ENCODE peak calls at places on chromosomes 16 and 17, in five cellular contexts. E, V, O, I and S are unnamed samples. For H3K4me1, the result is how much of the 10 kb centered on the place peaks cover.

GRCh38 chr17:46962374-46962790 is 16.7 kb downstream of the RPRML start:
- DNase-seq in V (no peak), O (no peak), I (no peak), E (peak), S (no peak)

GRCh38 chr16:56614549-56614991 is 6.2 kb downstream of the MT2A start:
- DNase-seq in E (peak), V (no peak), I (peak), O (no peak), S (no peak)

GRCh38 chr16:79286646-79287423 is 313.7 kb downstream of the MAF start:
- DNase-seq in E (no peak), I (no peak), V (peak), O (peak), S (no peak)

GRCh38 chr17:40608061-40608581 is 39.5 kb downstream of the SMARCE1 start:
- DNase-seq in O (no peak), V (no peak), I (no peak), E (no peak), S (no peak)

GRCh38 chr17:80960797-80961452 is 30.7 kb upstream of the CHMP6 start:
- DNase-seq in V (no peak), O (no peak), I (no peak), E (no peak), S (no peak)

GRCh38 chr16:56588781-56589140 is 567 bp upstream of the MT3 start:
- DNase-seq in E (no peak), V (no peak), O (no peak), I (no peak), S (no peak)

GRCh38 chr16:73226675-73227074 is 178.7 kb upstream of the ZFHX3 start:
- DNase-seq in V (no peak), E (no peak), O (no peak), I (no peak), S (no peak)

GRCh38 chr17:8719291-8720246 is 25.1 kb downstream of the CCDC42 start:
- DNase-seq in E (peak), I (no peak), V (no peak), O (no peak), S (no peak)

GRCh38 chr16:16143038-16143763 is 80.1 kb downstream of the ABCC6 start:
- DNase-seq in E (no peak), V (no peak), O (peak), I (peak), S (no peak)

GRCh38 chr16:24970708-24971107 is 44.5 kb downstream of the ARHGAP17 start:
- DNase-seq in I (no peak), E (no peak), O (no peak), V (no peak), S (no peak)

GRCh38 chr16:48176635-48177408 is 21.0 kb upstream of the ABCC12 start:
- DNase-seq in V (no peak), O (no peak), I (no peak), E (no peak), S (no peak)

GRCh38 chr16:86680137-86680536 is 101.8 kb downstream of the FOXL1 start:
- DNase-seq in V (no peak), E (peak), O (no peak), I (no peak), S (no peak)

GRCh38 chr16:84281077-84281476 is 13.6 kb upstream of the WFDC1 start:
- DNase-seq in I (peak), E (peak), O (no peak), V (no peak), S (no peak)

GRCh38 chr16:82046941-82047340 is 11.9 kb downstream of the HSD17B2 start:
- DNase-seq in O (no peak), V (no peak), E (no peak), I (no peak), S (no peak)

GRCh38 chr16:55444754-55445485 is 34.1 kb upstream of the MMP2 start:
- DNase-seq in O (peak), V (peak), E (no peak), I (no peak), S (no peak)

GRCh38 chr17:50593321-50593720 is 32.8 kb downstream of the CACNA1G start:
- DNase-seq in O (peak), V (no peak), E (no peak), I (no peak), S (peak)

GRCh38 chr16:81873843-81874752 is 95.0 kb downstream of the PLCG2 start:
- DNase-seq in I (peak), O (peak), E (peak), V (peak), S (no peak)

GRCh38 chr17:77327566-77328463 is 187.0 kb downstream of the SEC14L1 start:
- DNase-seq in I (no peak), E (no peak), O (no peak), V (no peak), S (peak)

GRCh38 chr17:5772720-5773119 is 188.4 kb upstream of the NLRP1 start:
- DNase-seq in I (no peak), O (no peak), E (peak), V (no peak), S (no peak)

GRCh38 chr16:65884018-65884417 is 482.5 kb upstream of the CDH5 start:
- DNase-seq in I (no peak), E (peak), V (no peak), O (no peak), S (no peak)

GRCh38 chr17:77218902-77219301 is 78.1 kb downstream of the SEC14L1 start:
- DNase-seq in E (no peak), V (no peak), O (no peak), I (no peak), S (no peak)

GRCh38 chr17:29722411-29723198 is 99.9 kb upstream of the CORO6 start:
- DNase-seq in V (peak), E (peak), I (no peak), O (peak), S (peak)

GRCh38 chr17:34721326-34721725 is 141.9 kb downstream of the TMEM132E start:
- DNase-seq in V (no peak), E (no peak), I (no peak), O (peak), S (no peak)

GRCh38 chr17:63832455-63832854 is 5.0 kb upstream of the FTSJ3 start:
- DNase-seq in I (no peak), E (no peak), V (no peak), O (no peak), S (no peak)

GRCh38 chr16:20023190-20023589 is 50.5 kb downstream of the GPR139 start:
- DNase-seq in E (peak), O (no peak), V (no peak), I (peak), S (no peak)

GRCh38 chr16:72137380-72138063 is 34.4 kb downstream of the PMFBP1 start:
- DNase-seq in E (no peak), O (no peak), I (no peak), V (no peak), S (no peak)

DNA sequence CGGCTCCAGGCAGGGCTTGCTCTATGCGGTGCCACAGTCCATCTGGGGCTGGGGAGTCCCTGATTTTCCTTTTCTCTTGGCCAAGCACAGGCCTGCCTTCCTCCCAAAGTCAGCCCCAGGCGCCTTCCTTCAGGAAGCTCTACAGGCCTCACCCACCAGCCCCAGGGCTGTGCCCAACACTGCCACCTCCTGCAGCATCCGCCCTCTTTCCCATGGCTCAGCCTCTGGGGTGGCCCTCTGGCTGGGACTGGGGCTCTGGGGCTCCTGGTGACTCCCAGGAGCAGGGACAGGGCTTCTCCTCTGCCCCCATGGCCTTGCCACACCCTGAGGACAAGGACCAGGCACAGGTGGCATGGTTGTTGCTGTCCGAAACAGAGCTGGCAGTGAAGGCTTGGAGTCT is 817 bp downstream of the ITGB4 start:
- DNase-seq in E (no peak), I (no peak), V (no peak), O (no peak), S (no peak)
- H3K4me3 ChIP-seq in E (no peak), I (peak), V (peak), O (no peak), S (peak)

GRCh38 chr16:1181715-1182671 is 29.1 kb downstream of the CACNA1H start:
- DNase-seq in I (peak), V (no peak), O (peak), E (peak), S (peak)

GRCh38 chr16:1183235-1183907 is 30.5 kb downstream of the CACNA1H start:
- DNase-seq in E (peak), O (peak), I (peak), V (no peak), S (no peak)

GRCh38 chr16:1178295-1178910 is 25.5 kb downstream of the CACNA1H start:
- DNase-seq in I (no peak), V (no peak), O (no peak), E (no peak), S (no peak)

GRCh38 chr16:1184156-1184868 is 31.4 kb downstream of the CACNA1H start:
- DNase-seq in E (no peak), V (no peak), I (peak), O (no peak), S (no peak)

GRCh38 chr16:1180772-1181714 is 28.1 kb downstream of the CACNA1H start:
- DNase-seq in E (no peak), O (no peak), V (no peak), I (no peak), S (no peak)
- H3K4me1 ChIP-seq in E (under half), O (under half), V (under half), I (half or more), S (under half)

GRCh38 chr17:56305017-56305416 is 151.7 kb downstream of the ANKFN1 start:
- DNase-seq in O (no peak), E (no peak), V (no peak), I (no peak), S (no peak)
- TF ChIP-seq CTCF in O (no peak), E (no peak), V (no peak), I (no peak), S (no peak)

DNA sequence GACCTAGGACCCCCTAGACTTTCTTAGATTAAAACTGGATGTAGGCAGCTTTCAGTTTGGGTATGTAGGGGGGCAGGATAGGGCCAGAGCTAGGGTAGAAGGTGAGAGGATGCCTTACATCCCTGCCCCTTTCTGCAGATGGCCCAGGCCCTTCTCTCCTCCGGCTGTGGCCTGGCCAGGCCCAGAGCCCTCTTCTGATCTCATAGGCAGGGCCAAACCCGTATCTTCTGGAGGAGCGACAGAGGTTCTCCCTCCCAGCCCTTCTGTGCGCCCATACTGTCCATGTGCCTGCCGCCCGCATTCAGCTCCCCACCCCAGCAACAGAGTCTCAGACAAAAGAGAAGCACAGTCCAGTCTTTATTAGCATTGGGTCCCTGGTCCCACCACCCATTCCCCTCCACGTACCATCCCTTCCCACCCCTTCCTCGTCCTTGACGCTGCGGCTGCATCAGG is 2.0 kb upstream of the TSPOAP1 start:
- DNase-seq in O (no peak), V (no peak), E (no peak), I (no peak), S (peak)
- H3K4me3 ChIP-seq in O (no peak), V (peak), E (no peak), I (no peak), S (peak)

GRCh38 chr16:588639-588888 is 1.3 kb upstream of the RAB40C start:
- DNase-seq in I (peak), E (peak), O (peak), V (no peak), S (no peak)
- H3K4me1 ChIP-seq in I (under half), E (under half), O (half or more), V (under half), S (under half)

GRCh38 chr17:3894188-3894587 is 1.3 kb upstream of the CAMKK1 start:
- DNase-seq in V (no peak), O (peak), I (no peak), E (no peak), S (no peak)

GRCh38 chr17:3891626-3892094 is 1.2 kb downstream of the CAMKK1 start:
- DNase-seq in I (no peak), V (no peak), E (no peak), O (no peak), S (no peak)

GRCh38 chr17:3893720-3894116 is 865 bp upstream of the CAMKK1 start:
- DNase-seq in V (no peak), E (no peak), I (no peak), O (no peak), S (no peak)

GRCh38 chr17:3892095-3892998 is 506 bp downstream of the CAMKK1 start:
- DNase-seq in O (peak), I (peak), V (peak), E (peak), S (peak)

GRCh38 chr17:3893003-3893719 is at the start of gene CAMKK1:
- DNase-seq in O (peak), E (peak), I (peak), V (peak), S (peak)
- TF ChIP-seq CTCF in O (no peak), E (no peak), I (no peak), V (peak), S (no peak)